ENCODE peak calls at places on chromosomes 12 and 14, in six cellular contexts. G is NB4, T is Caco-2, A is HFF-Myc, Z is fibroblast of pulmonary artery, Y is AG10803. C is an unnamed sample.

GRCh38 chr12:23098110-23099049 is 473.4 kb downstream of the ETNK1 start:
- DNase-seq in G (no peak), T (no peak), Y (no peak), Z (no peak), A (no peak), C (no peak)

GRCh38 chr14:68807148-68807600 is 14.3 kb upstream of the ZFP36L1 start:
- DNase-seq in G (peak; percentile 71), Y (peak; percentile 89), A (no peak), Z (peak; percentile 92), T (no peak), C (peak; percentile 88)

GRCh38 chr14:22572562-22573058 is 16.4 kb downstream of the DAD1 start:
- DNase-seq in Y (peak; percentile 49), G (no peak), Z (peak; percentile 85), T (peak; percentile 52), A (no peak), C (peak; percentile 79)

GRCh38 chr14:91968280-91968679 is 20.8 kb upstream of the FBLN5 start:
- DNase-seq in Y (no peak), T (no peak), G (no peak), Z (no peak), A (no peak), C (no peak)

GRCh38 chr14:33773205-33774030 is 177.5 kb downstream of the EGLN3 start:
- DNase-seq in A (no peak), Y (no peak), T (no peak), Z (no peak), G (no peak), C (no peak)

GRCh38 chr14:59342516-59343484 is 122.4 kb downstream of the GPR135 start:
- DNase-seq in A (no peak), Z (peak; percentile 57), T (no peak), Y (no peak), G (no peak), C (peak; percentile 70)

GRCh38 chr12:127623362-127623761 is 643.6 kb upstream of the TMEM132C start:
- DNase-seq in Z (no peak), T (no peak), A (no peak), Y (no peak), G (no peak), C (no peak)

GRCh38 chr12:6821674-6822433 is at the start of gene GPR162:
- DNase-seq in Z (peak; percentile 63), T (no peak), G (peak; percentile 67), A (no peak), Y (peak; percentile 33), C (peak; percentile 62)

GRCh38 chr12:80195143-80195726 is 95.9 kb downstream of the OTOGL start:
- DNase-seq in T (peak; percentile 45), Z (peak; percentile 80), Y (peak; percentile 74), G (peak; percentile 40), A (peak; percentile 31), C (peak; percentile 88)

GRCh38 chr12:91171475-91171874 is 11.1 kb downstream of the DCN start:
- DNase-seq in Y (no peak), G (no peak), T (no peak), Z (no peak), A (no peak), C (no peak)

GRCh38 chr14:100135073-100135472 is 24.4 kb downstream of the DEGS2 start:
- DNase-seq in Y (no peak), A (no peak), G (no peak), Z (no peak), T (no peak), C (no peak)

GRCh38 chr14:45066667-45067066 is 17.2 kb upstream of the PRPF39 start:
- DNase-seq in Y (no peak), A (no peak), Z (no peak), T (no peak), G (no peak), C (no peak)

GRCh38 chr12:101612162-101612916 is 17.6 kb downstream of the MYBPC1 start:
- DNase-seq in A (no peak), Z (no peak), Y (no peak), T (no peak), G (no peak), C (peak; percentile 31)

GRCh38 chr12:82174936-82175335 is 183.3 kb downstream of the CCDC59 start:
- DNase-seq in G (no peak), T (no peak), A (no peak), Y (no peak), Z (no peak), C (no peak)

GRCh38 chr12:51082561-51083139 is 746 bp downstream of the CSRNP2 start:
- DNase-seq in T (no peak), Y (peak; percentile 27), Z (peak; percentile 42), G (peak; percentile 38), A (no peak), C (peak; percentile 47)

GRCh38 chr12:65634061-65634460 is 190.2 kb upstream of the HMGA2 start:
- DNase-seq in Y (no peak), T (no peak), G (no peak), Z (no peak), A (no peak), C (no peak)

GRCh38 chr12:65630555-65630954 is 193.7 kb upstream of the HMGA2 start:
- DNase-seq in Y (no peak), G (no peak), T (no peak), Z (no peak), A (no peak), C (no peak)

GRCh38 chr12:65632131-65632855 is 192.0 kb upstream of the HMGA2 start:
- DNase-seq in Z (peak; percentile 47), A (no peak), Y (peak; percentile 36), T (no peak), G (no peak), C (peak; percentile 49)

GRCh38 chr12:65634626-65635331 is 189.5 kb upstream of the HMGA2 start:
- DNase-seq in Y (peak; percentile 41), Z (peak; percentile 52), T (no peak), G (no peak), A (no peak), C (peak; percentile 75)

DNA sequence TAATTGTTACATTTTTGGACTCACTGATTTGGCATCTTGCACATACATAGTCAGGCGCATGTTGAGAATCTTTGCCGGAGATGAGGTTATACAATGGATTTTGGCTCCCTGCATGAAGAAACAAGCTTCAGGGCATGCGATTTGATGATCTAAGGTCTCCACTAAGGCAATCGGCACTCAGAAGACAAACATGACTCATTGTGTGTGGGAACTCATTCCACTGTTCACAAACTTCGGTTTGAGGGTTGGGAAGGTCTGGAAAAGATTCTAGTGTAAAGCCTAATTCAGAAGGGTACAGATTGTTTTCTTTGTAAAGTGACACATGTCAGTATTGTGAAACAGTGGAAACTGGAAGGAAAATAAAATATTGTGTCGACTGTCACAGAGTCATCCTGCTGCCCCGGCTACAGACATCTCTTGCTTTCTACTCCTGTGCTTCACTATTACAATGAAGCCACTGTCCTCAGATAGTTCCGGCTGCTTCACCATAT is 192.6 kb upstream of the HMGA2 start:
- DNase-seq in Y (peak; percentile 99), A (peak; percentile 87), G (no peak), T (peak; percentile 41), Z (peak; percentile 98), C (peak; percentile 99)
- H3K4me3 ChIP-seq in Y (no peak overlapping the region), A (no peak overlapping the region), G (no peak overlapping the region), T (no peak overlapping the region), Z (no peak overlapping the region), C (no peak overlapping the region)

GRCh38 chr14:50856660-50857059 is 15.2 kb upstream of the ABHD12B start:
- DNase-seq in Z (no peak), Y (no peak), T (no peak), G (no peak), A (no peak), C (no peak)

GRCh38 chr14:50862171-50862570 is 9.7 kb upstream of the ABHD12B start:
- DNase-seq in A (no peak), Y (peak; percentile 7), T (no peak), Z (peak; percentile 69), G (peak; percentile 25), C (peak; percentile 76)

GRCh38 chr14:50860478-50861086 is 11.3 kb upstream of the ABHD12B start:
- DNase-seq in Z (peak; percentile 87), Y (peak; percentile 75), A (peak; percentile 70), G (peak; percentile 82), T (peak; percentile 78), C (peak; percentile 89)

GRCh38 chr14:50855558-50855957 is 16.3 kb upstream of the ABHD12B start:
- DNase-seq in Y (peak; percentile 59), G (no peak), Z (peak; percentile 29), A (no peak), T (no peak), C (peak; percentile 62)

DNA sequence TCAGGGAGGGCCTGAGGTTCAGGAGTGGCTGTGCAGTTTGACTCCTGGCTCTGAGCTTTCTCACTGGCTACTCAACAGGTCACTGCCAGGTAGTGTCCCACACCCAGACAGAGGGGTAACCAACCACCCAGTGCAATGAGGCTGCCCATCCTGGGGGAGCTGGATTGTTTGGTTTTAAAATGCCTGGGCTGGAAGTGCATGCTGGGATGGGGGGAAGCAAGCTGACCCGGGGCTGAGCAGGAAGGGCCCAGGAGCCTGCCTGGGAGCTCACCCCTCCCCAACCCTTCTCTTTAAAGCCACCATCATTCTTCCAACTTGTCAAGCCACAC is 12.6 kb upstream of the ABHD12B start:
- DNase-seq in G (no peak), T (no peak), A (no peak), Y (no peak), Z (no peak), C (no peak)
- H3K4me3 ChIP-seq in G (no peak overlapping the region), T (no peak overlapping the region), A (peak overlapping the region; percentile 49), Y (peak overlapping the region; percentile 60), Z (peak overlapping the region; percentile 53), C (peak overlapping the region; percentile 60)

DNA sequence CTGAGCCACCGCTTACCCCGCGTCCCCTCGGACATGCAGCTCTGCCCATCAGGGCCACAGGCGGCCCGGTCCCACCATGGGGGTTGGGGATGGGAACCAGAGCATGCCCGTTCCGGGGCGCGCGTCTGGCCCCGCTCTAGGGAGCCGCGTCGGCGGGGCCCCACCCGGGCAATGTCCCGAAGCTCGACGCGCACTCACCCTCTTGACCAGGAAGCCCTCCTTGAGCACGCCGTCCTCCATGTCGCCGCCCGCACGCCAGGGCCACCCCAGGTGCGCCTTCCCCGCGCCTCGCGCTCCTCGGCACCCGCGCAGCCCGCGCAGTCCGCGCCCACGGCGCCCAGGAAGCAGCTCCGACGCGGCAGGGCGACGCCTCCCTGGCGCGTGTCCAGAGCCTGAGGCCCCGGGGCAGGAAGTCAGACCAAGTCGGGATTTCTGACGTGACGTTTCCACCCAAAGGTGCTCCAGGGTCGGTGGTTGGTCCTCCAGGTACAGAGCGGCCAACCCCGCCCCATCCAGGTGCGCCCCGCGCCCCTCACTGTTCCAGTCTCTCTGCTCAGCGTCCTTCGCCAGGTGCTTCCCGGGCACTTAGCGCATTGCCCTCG is at the start of gene PLEK2:
- DNase-seq in G (no peak), Z (peak; percentile 33), Y (peak; percentile 48), A (no peak), T (peak; percentile 88), C (peak; percentile 40)
- H3K4me3 ChIP-seq in G (no peak within 1 kb of the TSS), Z (peak within 1 kb of the TSS; percentile 49), Y (peak within 1 kb of the TSS; percentile 65), A (peak within 1 kb of the TSS; percentile 30), T (peak within 1 kb of the TSS; percentile 67), C (peak within 1 kb of the TSS; percentile 64)

GRCh38 chr12:31361730-31362114 is 35.8 kb upstream of the SINHCAF start:
- DNase-seq in A (no peak), Y (no peak), Z (no peak), T (no peak), G (no peak), C (no peak)
- H3K4me3 ChIP-seq in A (no peak overlapping the region), Y (no peak overlapping the region), Z (no peak overlapping the region), T (no peak overlapping the region), G (no peak overlapping the region), C (no peak overlapping the region)